ENCODE peak calls at places on chromosomes 16 and 17, in seven cellular contexts. G, B, Y, W, H, K and X are unnamed samples.

GRCh38 chr17:7867881-7868329 is 10.1 kb downstream of the CYB5D1 start:
- DNase-seq in W (no peak), K (no peak), G (no peak), H (no peak), Y (no peak), B (no peak), X (no peak)

GRCh38 chr16:4970010-4970409 is 11.9 kb downstream of the SEC14L5 start:
- DNase-seq in G (no peak), Y (no peak), W (no peak), H (no peak), K (no peak), B (no peak), X (no peak)

GRCh38 chr17:47621293-47622178 is 28.2 kb upstream of the KPNB1 start:
- DNase-seq in G (no peak), B (no peak), W (peak), H (no peak), Y (no peak), K (peak), X (no peak)

GRCh38 chr17:33520404-33521032 is 227.4 kb upstream of the ASIC2 start:
- DNase-seq in K (peak), G (peak), B (peak), W (no peak), Y (peak), H (peak), X (peak)

GRCh38 chr17:39702901-39703893 is 3.3 kb downstream of the ERBB2 start:
- DNase-seq in K (peak), G (no peak), W (no peak), B (no peak), Y (no peak), H (peak), X (no peak)

GRCh38 chr16:79437764-79438728 is 162.5 kb downstream of the MAF start:
- DNase-seq in Y (no peak), B (no peak), K (no peak), H (no peak), W (peak), G (no peak), X (no peak)

GRCh38 chr17:53058031-53058430 is 764.7 kb upstream of the KIF2B start:
- DNase-seq in K (no peak), W (no peak), Y (no peak), B (no peak), G (no peak), H (no peak), X (no peak)

GRCh38 chr16:82177555-82177954 is 7.5 kb upstream of the MPHOSPH6 start:
- DNase-seq in H (no peak), Y (no peak), K (no peak), B (no peak), W (no peak), G (no peak), X (no peak)

GRCh38 chr16:931171-931570 is 39.6 kb downstream of the LMF1 start:
- DNase-seq in G (no peak), B (no peak), Y (no peak), K (no peak), W (no peak), H (no peak), X (no peak)

GRCh38 chr17:45430738-45431530 is 1.7 kb downstream of the ARHGAP27 start:
- DNase-seq in Y (no peak), B (peak), G (no peak), W (no peak), K (peak), H (peak), X (no peak)

GRCh38 chr17:55813944-55814343 is 63.1 kb downstream of the PCTP start:
- DNase-seq in W (no peak), Y (no peak), H (no peak), K (no peak), G (no peak), B (no peak), X (no peak)

GRCh38 chr17:3017936-3018335 is 45.5 kb downstream of the OR1D5 start:
- DNase-seq in H (no peak), G (no peak), K (no peak), Y (no peak), B (no peak), W (no peak), X (no peak)

GRCh38 chr16:30706046-30706445 is 7.1 kb downstream of the SRCAP start:
- DNase-seq in W (no peak), H (no peak), Y (no peak), B (no peak), K (no peak), G (no peak), X (no peak)